ENCODE peak calls at places on chromosomes 6 and 20, in five cellular contexts. One of them, this sample, is unnamed.

GRCh38 chr20:33839591-33839990 is 28.4 kb downstream of the CHMP4B start:
- DNase-seq in activated CD4-positive, alpha-beta T cell treated with anti-CD3 and anti-CD28 coated beads for 36 hours: no peak
- DNase-seq in fibroblast of the conjunctiva: no peak
- DNase-seq in left cardiac atrium: peak; percentile 60
- DNase-seq in astrocyte of the spinal cord: no peak
- DNase-seq in this sample: peak; percentile 46

GRCh38 chr6:153121311-153121710 is 9.8 kb downstream of the RGS17 start:
- DNase-seq in activated CD4-positive, alpha-beta T cell treated with anti-CD3 and anti-CD28 coated beads for 36 hours: no peak
- DNase-seq in fibroblast of the conjunctiva: no peak
- DNase-seq in left cardiac atrium: no peak
- DNase-seq in astrocyte of the spinal cord: no peak
- DNase-seq in this sample: no peak

GRCh38 chr20:503048-503737 is 40.4 kb downstream of the CSNK2A1 start:
- DNase-seq in activated CD4-positive, alpha-beta T cell treated with anti-CD3 and anti-CD28 coated beads for 36 hours: no peak
- DNase-seq in fibroblast of the conjunctiva: no peak
- DNase-seq in left cardiac atrium: no peak
- DNase-seq in astrocyte of the spinal cord: no peak
- DNase-seq in this sample: no peak

GRCh38 chr6:44021628-44022295 is 105.5 kb downstream of the MRPL14 start:
- DNase-seq in activated CD4-positive, alpha-beta T cell treated with anti-CD3 and anti-CD28 coated beads for 36 hours: no peak
- DNase-seq in fibroblast of the conjunctiva: no peak
- DNase-seq in left cardiac atrium: no peak
- DNase-seq in astrocyte of the spinal cord: no peak
- DNase-seq in this sample: no peak

GRCh38 chr20:15977026-15977425 is 596.2 kb downstream of the KIF16B start:
- DNase-seq in activated CD4-positive, alpha-beta T cell treated with anti-CD3 and anti-CD28 coated beads for 36 hours: no peak
- DNase-seq in fibroblast of the conjunctiva: no peak
- DNase-seq in left cardiac atrium: no peak
- DNase-seq in astrocyte of the spinal cord: no peak
- DNase-seq in this sample: no peak

GRCh38 chr20:11976966-11977365 is 59.3 kb downstream of the BTBD3 start:
- DNase-seq in activated CD4-positive, alpha-beta T cell treated with anti-CD3 and anti-CD28 coated beads for 36 hours: no peak
- DNase-seq in fibroblast of the conjunctiva: no peak
- DNase-seq in left cardiac atrium: no peak
- DNase-seq in astrocyte of the spinal cord: no peak
- DNase-seq in this sample: no peak

GRCh38 chr6:33952016-33952415 is 148.2 kb upstream of the MLN start:
- DNase-seq in activated CD4-positive, alpha-beta T cell treated with anti-CD3 and anti-CD28 coated beads for 36 hours: no peak
- DNase-seq in fibroblast of the conjunctiva: no peak
- DNase-seq in left cardiac atrium: no peak
- DNase-seq in astrocyte of the spinal cord: no peak
- DNase-seq in this sample: no peak

GRCh38 chr20:5128886-5129285 is 2.1 kb downstream of the CDS2 start:
- DNase-seq in activated CD4-positive, alpha-beta T cell treated with anti-CD3 and anti-CD28 coated beads for 36 hours: no peak
- DNase-seq in fibroblast of the conjunctiva: no peak
- DNase-seq in left cardiac atrium: no peak
- DNase-seq in astrocyte of the spinal cord: no peak
- DNase-seq in this sample: no peak

GRCh38 chr20:48612335-48612734 is 215.5 kb downstream of the PREX1 start:
- DNase-seq in activated CD4-positive, alpha-beta T cell treated with anti-CD3 and anti-CD28 coated beads for 36 hours: no peak
- DNase-seq in fibroblast of the conjunctiva: no peak
- DNase-seq in left cardiac atrium: no peak
- DNase-seq in astrocyte of the spinal cord: no peak
- DNase-seq in this sample: no peak

GRCh38 chr6:11033825-11034224 is 10.3 kb downstream of the ELOVL2 start:
- DNase-seq in activated CD4-positive, alpha-beta T cell treated with anti-CD3 and anti-CD28 coated beads for 36 hours: no peak
- DNase-seq in fibroblast of the conjunctiva: no peak
- DNase-seq in left cardiac atrium: no peak
- DNase-seq in astrocyte of the spinal cord: peak; percentile 51
- DNase-seq in this sample: no peak

GRCh38 chr6:36765943-36766648 is 68.5 kb downstream of the RAB44 start:
- DNase-seq in activated CD4-positive, alpha-beta T cell treated with anti-CD3 and anti-CD28 coated beads for 36 hours: peak; percentile 92
- DNase-seq in fibroblast of the conjunctiva: peak; percentile 63
- DNase-seq in left cardiac atrium: peak; percentile 85
- DNase-seq in astrocyte of the spinal cord: peak; percentile 81
- DNase-seq in this sample: peak; percentile 90

GRCh38 chr6:5435449-5435848 is 174.1 kb downstream of the FARS2 start:
- DNase-seq in activated CD4-positive, alpha-beta T cell treated with anti-CD3 and anti-CD28 coated beads for 36 hours: no peak
- DNase-seq in fibroblast of the conjunctiva: no peak
- DNase-seq in left cardiac atrium: no peak
- DNase-seq in astrocyte of the spinal cord: peak; percentile 74
- DNase-seq in this sample: no peak